ENCODE peak calls at places on chromosomes 7 and 10, in six cellular contexts. D is activated CD8-positive, alpha-beta T cell treated with anti-CD3 and anti-CD28 coated beads for 36 hours; O is fibroblast of lung; J is coronary artery; N is PC-3; H is HCT116. Z is an unnamed sample.

GRCh38 chr7:139570119-139570518 is 46.6 kb downstream of the CLEC2L start:
- DNase-seq in D (no peak), O (no peak), J (peak; percentile 52), N (no peak), H (no peak), Z (no peak)

GRCh38 chr10:110843031-110843430 is 28.7 kb upstream of the PDCD4 start:
- DNase-seq in D (peak; percentile 82), O (no peak), J (no peak), N (no peak), H (no peak), Z (peak; percentile 83)

GRCh38 chr10:10872035-10872673 is 145.5 kb upstream of the CELF2 start:
- DNase-seq in D (no peak), O (peak; percentile 98), J (no peak), N (no peak), H (no peak), Z (no peak)

GRCh38 chr10:28570598-28570997 is 37.7 kb downstream of the WAC start:
- DNase-seq in D (no peak), O (no peak), J (no peak), N (no peak), H (no peak), Z (no peak)

GRCh38 chr10:25493122-25493893 is 318.5 kb downstream of the GPR158 start:
- DNase-seq in D (no peak), O (peak; percentile 97), J (no peak), N (peak; percentile 62), H (peak; percentile 50), Z (no peak)

GRCh38 chr10:17381502-17382142 is 72.8 kb downstream of the ST8SIA6 start:
- DNase-seq in D (no peak), O (no peak), J (no peak), N (no peak), H (no peak), Z (no peak)

GRCh38 chr7:43577485-43577951 is 5.4 kb upstream of the STK17A start:
- DNase-seq in D (no peak), O (peak; percentile 69), J (no peak), N (no peak), H (no peak), Z (no peak)

GRCh38 chr7:120582916-120583315 is 275.0 kb downstream of the TSPAN12 start:
- DNase-seq in D (no peak), O (peak; percentile 26), J (no peak), N (no peak), H (no peak), Z (no peak)

GRCh38 chr7:27064169-27064568 is 31.6 kb downstream of the HOXA1 start:
- DNase-seq in D (no peak), O (peak; percentile 45), J (no peak), N (peak; percentile 39), H (no peak), Z (no peak)

GRCh38 chr10:624605-625334 is 64.7 kb downstream of the DIP2C start:
- DNase-seq in D (no peak), O (peak; percentile 91), J (no peak), N (no peak), H (no peak), Z (no peak)

GRCh38 chr7:7786595-7786994 is 68.2 kb upstream of the RPA3 start:
- DNase-seq in D (no peak), O (no peak), J (no peak), N (no peak), H (no peak), Z (no peak)

GRCh38 chr10:9091515-9092093 is 1037.1 kb downstream of the GATA3 start:
- DNase-seq in D (peak; percentile 64), O (no peak), J (no peak), N (no peak), H (no peak), Z (no peak)

GRCh38 chr7:150307129-150307528 is 16.0 kb upstream of the LRRC61 start:
- DNase-seq in D (no peak), O (no peak), J (no peak), N (no peak), H (no peak), Z (no peak)

GRCh38 chr10:8453587-8453986 is 399.1 kb downstream of the GATA3 start:
- DNase-seq in D (no peak), O (peak; percentile 55), J (peak; percentile 76), N (peak; percentile 35), H (no peak), Z (no peak)

GRCh38 chr7:81499262-81500116 is 270.4 kb downstream of the HGF start:
- DNase-seq in D (no peak), O (peak; percentile 73), J (no peak), N (peak; percentile 84), H (peak; percentile 81), Z (peak; percentile 21)

GRCh38 chr7:50552921-50553320 is 12.3 kb downstream of the DDC start:
- DNase-seq in D (peak; percentile 11), O (peak; percentile 53), J (no peak), N (peak; percentile 26), H (no peak), Z (no peak)

GRCh38 chr10:16919076-16919972 is 102.1 kb upstream of the RSU1 start:
- DNase-seq in D (no peak), O (no peak), J (no peak), N (no peak), H (no peak), Z (no peak)

GRCh38 chr7:36283711-36284130 is 105.9 kb upstream of the ANLN start:
- DNase-seq in D (peak; percentile 28), O (no peak), J (no peak), N (no peak), H (no peak), Z (peak; percentile 65)

GRCh38 chr10:28587270-28587969 is 54.5 kb downstream of the WAC start:
- DNase-seq in D (no peak), O (peak; percentile 17), J (no peak), N (no peak), H (no peak), Z (no peak)

GRCh38 chr7:46072722-46073121 is 151.7 kb upstream of the IGFBP3 start:
- DNase-seq in D (no peak), O (peak; percentile 51), J (no peak), N (no peak), H (no peak), Z (no peak)

GRCh38 chr7:45591101-45591906 is 17.1 kb downstream of the ADCY1 start:
- DNase-seq in D (no peak), O (no peak), J (peak; percentile 63), N (no peak), H (no peak), Z (no peak)

GRCh38 chr7:20828947-20829346 is 42.3 kb upstream of the SP8 start:
- DNase-seq in D (no peak), O (no peak), J (no peak), N (no peak), H (no peak), Z (no peak)

GRCh38 chr10:50576245-50576815 is 47.4 kb downstream of the SGMS1 start:
- DNase-seq in D (no peak), O (no peak), J (no peak), N (peak; percentile 80), H (no peak), Z (no peak)

GRCh38 chr10:29920408-29921070 is 138.8 kb downstream of the JCAD start:
- DNase-seq in D (no peak), O (no peak), J (no peak), N (no peak), H (no peak), Z (no peak)

GRCh38 chr7:34087892-34088891 is 182.9 kb downstream of the BMPER start:
- DNase-seq in D (peak; percentile 10), O (no peak), J (no peak), N (peak; percentile 43), H (peak; percentile 45), Z (no peak)

GRCh38 chr7:113635492-113635891 is 283.3 kb downstream of the PPP1R3A start:
- DNase-seq in D (no peak), O (no peak), J (no peak), N (no peak), H (no peak), Z (no peak)

GRCh38 chr10:62653254-62653653 is 151.3 kb upstream of the ADO start:
- DNase-seq in D (no peak), O (no peak), J (no peak), N (no peak), H (no peak), Z (peak; percentile 68)

GRCh38 chr7:17535776-17536175 is 237.3 kb downstream of the AHR start:
- DNase-seq in D (no peak), O (peak; percentile 87), J (no peak), N (no peak), H (no peak), Z (no peak)

GRCh38 chr7:47444376-47445098 is 137.4 kb downstream of the TNS3 start:
- DNase-seq in D (no peak), O (no peak), J (peak; percentile 55), N (peak; percentile 41), H (no peak), Z (peak; percentile 46)

GRCh38 chr7:156614434-156615264 is 25.9 kb upstream of the RNF32 start:
- DNase-seq in D (no peak), O (no peak), J (no peak), N (no peak), H (no peak), Z (no peak)

GRCh38 chr7:46296526-46296925 is 375.5 kb upstream of the IGFBP3 start:
- DNase-seq in D (no peak), O (no peak), J (no peak), N (no peak), H (no peak), Z (no peak)

GRCh38 chr10:103921750-103922195 is 3.8 kb upstream of the STN1 start:
- DNase-seq in D (peak; percentile 68), O (peak; percentile 18), J (no peak), N (no peak), H (peak; percentile 44), Z (peak; percentile 40)

GRCh38 chr7:150986099-150986512 is 4.7 kb upstream of the NOS3 start:
- DNase-seq in D (peak; percentile 78), O (no peak), J (no peak), N (peak; percentile 64), H (no peak), Z (peak; percentile 67)

DNA sequence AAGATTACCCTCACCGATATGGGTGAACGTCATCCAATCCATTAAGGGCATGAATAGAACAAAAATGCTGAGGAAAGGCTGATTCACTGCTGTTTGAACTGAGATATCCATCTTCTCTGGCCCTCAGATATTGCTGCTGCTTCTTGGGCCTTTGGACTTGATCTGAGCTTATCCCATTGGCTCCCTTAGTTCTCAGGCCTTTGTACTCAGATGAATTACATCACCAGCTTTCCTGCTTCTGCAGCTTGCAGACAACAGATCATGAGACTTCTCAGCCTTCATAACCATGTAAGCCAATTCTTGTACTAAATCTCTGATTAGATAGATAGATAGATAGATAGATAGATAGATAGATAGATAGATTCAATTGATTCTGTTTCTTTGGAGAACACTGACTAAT is 40.2 kb downstream of the CYCS start:
- DNase-seq in D (no peak), O (peak; percentile 13), J (no peak), N (no peak), H (no peak), Z (no peak)
- TF ChIP-seq CTCF in D (no peak), O (no peak), J (no peak), N (no peak), H (no peak), Z (no peak)

GRCh38 chr7:63037242-63037641 is 961.4 kb upstream of the ZNF722 start:
- DNase-seq in D (no peak), O (no peak), J (no peak), N (no peak), H (no peak), Z (no peak)
- TF ChIP-seq CTCF in D (no peak), O (no peak), J (no peak), N (no peak), H (no peak), Z (no peak)

GRCh38 chr10:72087969-72088878 is at the start of gene SPOCK2:
- DNase-seq in D (peak; percentile 80), O (no peak), J (no peak), N (no peak), H (no peak), Z (peak; percentile 53)
- TF ChIP-seq CTCF in D (no peak), O (no peak), J (no peak), N (no peak), H (no peak), Z (no peak)

GRCh38 chr7:102236592-102237287 is 49.9 kb upstream of the SH2B2 start:
- DNase-seq in D (peak; percentile 65), O (peak; percentile 36), J (no peak), N (peak; percentile 70), H (peak; percentile 28), Z (peak; percentile 85)
- TF ChIP-seq CTCF in D (peak; percentile 82), O (peak; percentile 72), J (peak; percentile 48), N (peak; percentile 87), H (peak; percentile 86), Z (peak; percentile 78)